ENCODE peak calls at places on chromosomes 1 and 21, in six cellular contexts. One of them, this sample, is unnamed.

GRCh38 chr1:64242895-64243756 is 39.7 kb downstream of the UBE2U start:
- DNase-seq in spleen: no peak
- DNase-seq in CD4-positive, alpha-beta memory T cell: peak; percentile 17
- DNase-seq in dorsolateral prefrontal cortex: no peak
- DNase-seq in HCT116: peak; percentile 40
- DNase-seq in WERI-Rb-1: no peak
- DNase-seq in this sample: no peak

GRCh38 chr1:241482761-241483250 is 36.7 kb downstream of the FH start:
- DNase-seq in HCT116: peak; percentile 56
- DNase-seq in spleen: no peak
- DNase-seq in dorsolateral prefrontal cortex: no peak
- DNase-seq in WERI-Rb-1: no peak
- DNase-seq in CD4-positive, alpha-beta memory T cell: no peak
- DNase-seq in this sample: no peak

GRCh38 chr1:201282931-201283829 is at the start of gene PKP1:
- DNase-seq in HCT116: no peak
- DNase-seq in WERI-Rb-1: no peak
- DNase-seq in CD4-positive, alpha-beta memory T cell: no peak
- DNase-seq in spleen: peak; percentile 77
- DNase-seq in dorsolateral prefrontal cortex: no peak
- DNase-seq in this sample: peak; percentile 52

GRCh38 chr1:64077281-64077940 is 126.0 kb upstream of the UBE2U start:
- DNase-seq in WERI-Rb-1: no peak
- DNase-seq in spleen: no peak
- DNase-seq in dorsolateral prefrontal cortex: no peak
- DNase-seq in HCT116: no peak
- DNase-seq in CD4-positive, alpha-beta memory T cell: no peak
- DNase-seq in this sample: no peak

GRCh38 chr1:17405898-17406759 is 33.3 kb downstream of the RCC2 start:
- DNase-seq in HCT116: peak; percentile 22
- DNase-seq in CD4-positive, alpha-beta memory T cell: peak; percentile 10
- DNase-seq in WERI-Rb-1: peak; percentile 85
- DNase-seq in dorsolateral prefrontal cortex: peak; percentile 61
- DNase-seq in spleen: peak; percentile 88
- DNase-seq in this sample: peak; percentile 26

GRCh38 chr1:6396998-6397397 is 3.4 kb upstream of the ACOT7 start:
- DNase-seq in spleen: no peak
- DNase-seq in WERI-Rb-1: peak; percentile 44
- DNase-seq in CD4-positive, alpha-beta memory T cell: no peak
- DNase-seq in HCT116: no peak
- DNase-seq in dorsolateral prefrontal cortex: no peak
- DNase-seq in this sample: no peak

GRCh38 chr1:233689748-233690254 is 75.9 kb downstream of the KCNK1 start:
- DNase-seq in CD4-positive, alpha-beta memory T cell: no peak
- DNase-seq in dorsolateral prefrontal cortex: no peak
- DNase-seq in HCT116: no peak
- DNase-seq in WERI-Rb-1: no peak
- DNase-seq in spleen: no peak
- DNase-seq in this sample: no peak

GRCh38 chr21:27246741-27247140 is 279.9 kb upstream of the ADAMTS5 start:
- DNase-seq in CD4-positive, alpha-beta memory T cell: no peak
- DNase-seq in dorsolateral prefrontal cortex: no peak
- DNase-seq in HCT116: no peak
- DNase-seq in WERI-Rb-1: no peak
- DNase-seq in spleen: no peak
- DNase-seq in this sample: no peak

GRCh38 chr1:52341861-52342260 is 24.1 kb downstream of the CC2D1B start:
- DNase-seq in HCT116: no peak
- DNase-seq in CD4-positive, alpha-beta memory T cell: no peak
- DNase-seq in dorsolateral prefrontal cortex: no peak
- DNase-seq in WERI-Rb-1: no peak
- DNase-seq in spleen: no peak
- DNase-seq in this sample: no peak

GRCh38 chr1:201213926-201214325 is 23.3 kb downstream of the IGFN1 start:
- DNase-seq in HCT116: no peak
- DNase-seq in spleen: peak; percentile 64
- DNase-seq in CD4-positive, alpha-beta memory T cell: no peak
- DNase-seq in dorsolateral prefrontal cortex: no peak
- DNase-seq in WERI-Rb-1: peak; percentile 10
- DNase-seq in this sample: no peak

GRCh38 chr1:246837418-246838117 is 94.2 kb downstream of the AHCTF1 start:
- DNase-seq in dorsolateral prefrontal cortex: peak; percentile 36
- DNase-seq in HCT116: no peak
- DNase-seq in WERI-Rb-1: no peak
- DNase-seq in spleen: no peak
- DNase-seq in CD4-positive, alpha-beta memory T cell: no peak
- DNase-seq in this sample: no peak

GRCh38 chr1:156836041-156836654 is 19.5 kb upstream of the SH2D2A start:
- DNase-seq in CD4-positive, alpha-beta memory T cell: peak; percentile 43
- DNase-seq in spleen: peak; percentile 69
- DNase-seq in HCT116: no peak
- DNase-seq in dorsolateral prefrontal cortex: no peak
- DNase-seq in WERI-Rb-1: no peak
- DNase-seq in this sample: no peak

GRCh38 chr1:246329900-246330299 is 177.2 kb downstream of the SMYD3 start:
- DNase-seq in CD4-positive, alpha-beta memory T cell: peak; percentile 5
- DNase-seq in dorsolateral prefrontal cortex: no peak
- DNase-seq in WERI-Rb-1: no peak
- DNase-seq in spleen: no peak
- DNase-seq in HCT116: no peak
- DNase-seq in this sample: no peak

GRCh38 chr1:117838911-117839310 is 90.5 kb downstream of the GDAP2 start:
- DNase-seq in spleen: no peak
- DNase-seq in CD4-positive, alpha-beta memory T cell: no peak
- DNase-seq in dorsolateral prefrontal cortex: no peak
- DNase-seq in WERI-Rb-1: no peak
- DNase-seq in HCT116: no peak
- DNase-seq in this sample: no peak

GRCh38 chr1:143666851-143667250 is 304.9 kb downstream of the FAM72C start:
- DNase-seq in CD4-positive, alpha-beta memory T cell: no peak
- DNase-seq in spleen: no peak
- DNase-seq in HCT116: no peak
- DNase-seq in WERI-Rb-1: no peak
- DNase-seq in dorsolateral prefrontal cortex: no peak
- DNase-seq in this sample: no peak

GRCh38 chr1:71634159-71634558 is 553.3 kb upstream of the ZRANB2 start:
- DNase-seq in WERI-Rb-1: no peak
- DNase-seq in CD4-positive, alpha-beta memory T cell: no peak
- DNase-seq in dorsolateral prefrontal cortex: no peak
- DNase-seq in spleen: no peak
- DNase-seq in HCT116: no peak
- DNase-seq in this sample: no peak

GRCh38 chr1:151005729-151006330 is 872 bp downstream of the MINDY1 start:
- DNase-seq in HCT116: no peak
- DNase-seq in dorsolateral prefrontal cortex: no peak
- DNase-seq in CD4-positive, alpha-beta memory T cell: no peak
- DNase-seq in spleen: no peak
- DNase-seq in WERI-Rb-1: no peak
- DNase-seq in this sample: no peak

GRCh38 chr1:85330206-85330605 is 53.8 kb upstream of the BCL10 start:
- DNase-seq in dorsolateral prefrontal cortex: no peak
- DNase-seq in HCT116: peak; percentile 67
- DNase-seq in spleen: no peak
- DNase-seq in WERI-Rb-1: no peak
- DNase-seq in CD4-positive, alpha-beta memory T cell: no peak
- DNase-seq in this sample: no peak
- H3K27ac ChIP-seq in dorsolateral prefrontal cortex: peak overlapping the region; percentile 70
- H3K27ac ChIP-seq in HCT116: peak overlapping the region; percentile 42
- H3K27ac ChIP-seq in spleen: peak overlapping the region; percentile 76
- H3K27ac ChIP-seq in WERI-Rb-1: no peak overlapping the region
- H3K27ac ChIP-seq in CD4-positive, alpha-beta memory T cell: no peak overlapping the region
- H3K27ac ChIP-seq in this sample: no peak overlapping the region

DNA sequence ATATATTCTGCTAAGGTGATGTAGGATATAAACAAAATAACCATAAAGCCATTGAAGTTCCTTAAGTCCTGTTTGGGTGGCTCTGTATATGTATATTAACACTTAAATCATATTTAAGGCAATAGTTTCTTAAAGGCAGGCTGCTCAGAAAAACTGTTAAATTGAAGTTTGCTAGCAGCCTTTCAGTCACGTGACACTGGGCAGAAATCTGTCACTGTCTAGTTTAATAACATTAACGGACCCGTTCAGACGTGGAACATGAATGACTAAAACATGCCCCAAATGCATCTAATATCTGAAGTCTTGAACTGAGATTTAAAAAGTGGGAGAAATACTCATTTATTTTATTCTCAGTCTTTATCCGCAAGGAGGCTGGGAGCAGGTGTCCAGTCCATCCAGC is 3.3 kb upstream of the SPATA1 start:
- DNase-seq in CD4-positive, alpha-beta memory T cell: no peak
- DNase-seq in spleen: no peak
- DNase-seq in dorsolateral prefrontal cortex: no peak
- DNase-seq in WERI-Rb-1: no peak
- DNase-seq in HCT116: no peak
- DNase-seq in this sample: no peak
- H3K4me3 ChIP-seq in CD4-positive, alpha-beta memory T cell: no peak overlapping the region
- H3K4me3 ChIP-seq in spleen: no peak overlapping the region
- H3K4me3 ChIP-seq in dorsolateral prefrontal cortex: no peak overlapping the region
- H3K4me3 ChIP-seq in WERI-Rb-1: no peak overlapping the region
- H3K4me3 ChIP-seq in HCT116: no peak overlapping the region
- H3K4me3 ChIP-seq in this sample: no peak overlapping the region

GRCh38 chr1:194118086-194118485 is 931.7 kb upstream of the B3GALT2 start:
- DNase-seq in dorsolateral prefrontal cortex: no peak
- DNase-seq in spleen: peak; percentile 64
- DNase-seq in HCT116: no peak
- DNase-seq in CD4-positive, alpha-beta memory T cell: no peak
- DNase-seq in WERI-Rb-1: no peak
- DNase-seq in this sample: no peak
- H3K27ac ChIP-seq in dorsolateral prefrontal cortex: no peak overlapping the region
- H3K27ac ChIP-seq in spleen: no peak overlapping the region
- H3K27ac ChIP-seq in HCT116: no peak overlapping the region
- H3K27ac ChIP-seq in CD4-positive, alpha-beta memory T cell: no peak overlapping the region
- H3K27ac ChIP-seq in WERI-Rb-1: no peak overlapping the region
- H3K27ac ChIP-seq in this sample: no peak overlapping the region

GRCh38 chr1:155166373-155167165 is 6.5 kb downstream of the KRTCAP2 start:
- DNase-seq in dorsolateral prefrontal cortex: peak; percentile 56
- DNase-seq in HCT116: no peak
- DNase-seq in CD4-positive, alpha-beta memory T cell: no peak
- DNase-seq in WERI-Rb-1: peak; percentile 25
- DNase-seq in spleen: peak; percentile 86
- DNase-seq in this sample: no peak
- H3K4me3 ChIP-seq in dorsolateral prefrontal cortex: peak overlapping the region; percentile 43
- H3K4me3 ChIP-seq in HCT116: no peak overlapping the region
- H3K4me3 ChIP-seq in CD4-positive, alpha-beta memory T cell: no peak overlapping the region
- H3K4me3 ChIP-seq in WERI-Rb-1: no peak overlapping the region
- H3K4me3 ChIP-seq in spleen: no peak overlapping the region
- H3K4me3 ChIP-seq in this sample: no peak overlapping the region

DNA sequence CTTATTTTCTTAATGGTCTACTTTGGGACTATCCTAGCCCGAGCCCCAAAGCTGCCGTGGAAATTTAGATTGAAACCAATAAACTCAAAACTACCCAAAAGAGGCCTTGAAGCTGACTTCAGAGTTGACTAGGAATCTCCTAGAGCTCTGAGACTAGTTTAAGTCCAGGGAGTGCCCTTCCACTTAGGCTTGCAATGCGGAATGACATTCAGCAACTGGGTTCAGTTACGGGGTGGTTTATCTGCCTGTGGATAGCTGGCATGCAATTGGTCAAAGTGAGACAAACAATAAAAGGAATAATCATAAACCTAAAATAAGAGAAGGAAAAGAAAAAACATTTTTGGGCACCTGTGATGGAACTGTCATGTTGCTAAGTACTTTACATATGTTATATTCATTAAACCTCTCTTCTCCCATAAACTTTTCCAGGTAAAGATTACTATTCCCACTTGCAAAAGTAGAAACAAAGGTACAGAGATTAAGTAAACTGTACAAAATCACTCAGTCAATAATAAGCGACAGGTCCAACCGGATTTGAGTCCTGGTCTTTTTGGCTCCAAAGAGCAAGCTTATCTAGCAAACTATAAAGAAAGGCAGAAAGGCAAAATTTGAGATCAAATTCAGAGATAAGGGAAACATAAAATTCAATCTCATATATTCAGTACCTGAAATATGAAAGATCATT is 56.5 kb downstream of the GPATCH2 start:
- DNase-seq in WERI-Rb-1: no peak
- DNase-seq in CD4-positive, alpha-beta memory T cell: no peak
- DNase-seq in dorsolateral prefrontal cortex: no peak
- DNase-seq in spleen: no peak
- DNase-seq in HCT116: no peak
- DNase-seq in this sample: no peak
- H3K27ac ChIP-seq in WERI-Rb-1: no peak overlapping the region
- H3K27ac ChIP-seq in CD4-positive, alpha-beta memory T cell: no peak overlapping the region
- H3K27ac ChIP-seq in dorsolateral prefrontal cortex: no peak overlapping the region
- H3K27ac ChIP-seq in spleen: no peak overlapping the region
- H3K27ac ChIP-seq in HCT116: no peak overlapping the region
- H3K27ac ChIP-seq in this sample: no peak overlapping the region

DNA sequence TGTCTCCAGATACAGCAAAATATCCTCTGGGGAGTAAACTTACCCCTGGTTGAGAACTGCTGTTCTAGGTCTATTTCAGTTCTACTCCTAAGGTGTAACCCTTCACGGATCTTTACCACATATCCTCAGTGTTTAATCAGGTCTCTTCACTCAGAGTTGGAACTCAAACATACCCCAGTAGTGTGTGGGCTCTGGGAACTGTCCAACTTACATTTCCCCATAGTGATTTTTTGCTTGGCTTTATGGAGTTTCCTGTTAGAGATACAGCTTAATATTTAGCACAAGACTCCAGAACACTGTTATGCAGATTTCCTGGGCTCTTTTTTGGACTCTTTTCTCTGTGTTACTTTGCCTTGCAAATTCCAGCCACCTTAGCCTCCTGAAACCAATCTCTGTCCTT is 26.7 kb upstream of the LIN9 start:
- DNase-seq in WERI-Rb-1: no peak
- DNase-seq in spleen: no peak
- DNase-seq in dorsolateral prefrontal cortex: no peak
- DNase-seq in HCT116: no peak
- DNase-seq in CD4-positive, alpha-beta memory T cell: no peak
- DNase-seq in this sample: no peak
- H3K4me3 ChIP-seq in WERI-Rb-1: no peak overlapping the region
- H3K4me3 ChIP-seq in spleen: no peak overlapping the region
- H3K4me3 ChIP-seq in dorsolateral prefrontal cortex: no peak overlapping the region
- H3K4me3 ChIP-seq in HCT116: no peak overlapping the region
- H3K4me3 ChIP-seq in CD4-positive, alpha-beta memory T cell: no peak overlapping the region
- H3K4me3 ChIP-seq in this sample: no peak overlapping the region

GRCh38 chr1:185966487-185966886 is 232.3 kb downstream of the HMCN1 start:
- DNase-seq in spleen: no peak
- DNase-seq in WERI-Rb-1: no peak
- DNase-seq in dorsolateral prefrontal cortex: no peak
- DNase-seq in HCT116: no peak
- DNase-seq in CD4-positive, alpha-beta memory T cell: no peak
- DNase-seq in this sample: no peak
- H3K27ac ChIP-seq in spleen: no peak overlapping the region
- H3K27ac ChIP-seq in WERI-Rb-1: no peak overlapping the region
- H3K27ac ChIP-seq in dorsolateral prefrontal cortex: no peak overlapping the region
- H3K27ac ChIP-seq in HCT116: no peak overlapping the region
- H3K27ac ChIP-seq in CD4-positive, alpha-beta memory T cell: no peak overlapping the region
- H3K27ac ChIP-seq in this sample: no peak overlapping the region